ENCODE peak calls at places on chromosomes 12 and 14, in eight cellular contexts. Z is A549, N is upper lobe of left lung, P is stomach, X is tibial nerve, B is transverse colon, H is HepG2, Q is SK-N-SH. I is an unnamed sample. For H3K9me3, the result is how much of the 10 kb centered on the place peaks cover.

GRCh38 chr14:72479471-72479931 is 414.4 kb downstream of the DPF3 start:
- DNase-seq in Z (no peak), N (no peak), P (no peak), X (no peak), B (no peak), H (no peak), Q (no peak), I (no peak)

GRCh38 chr12:124626841-124627502 is 59.6 kb upstream of the NCOR2 start:
- DNase-seq in Z (no peak), N (no peak), P (peak), X (peak), B (no peak), H (no peak), Q (no peak), I (peak)

GRCh38 chr12:56362130-56363059 is at the start of gene APOF:
- DNase-seq in Z (no peak), N (no peak), P (no peak), X (no peak), B (no peak), H (peak), Q (no peak), I (peak)

GRCh38 chr14:97283450-97284230 is 486.5 kb downstream of the VRK1 start:
- DNase-seq in Z (no peak), N (no peak), P (no peak), X (no peak), B (no peak), H (no peak), Q (no peak), I (no peak)

GRCh38 chr12:52168019-52168717 is 23.6 kb downstream of the KRT80 start:
- DNase-seq in Z (peak), N (no peak), P (peak), X (no peak), B (peak), H (peak), Q (no peak), I (no peak)

GRCh38 chr14:100361626-100362025 is 38.5 kb downstream of the SLC25A47 start:
- DNase-seq in Z (no peak), N (no peak), P (no peak), X (no peak), B (no peak), H (no peak), Q (no peak), I (no peak)

GRCh38 chr14:93742761-93743160 is 45.5 kb downstream of the PRIMA1 start:
- DNase-seq in Z (no peak), N (no peak), P (no peak), X (no peak), B (no peak), H (no peak), Q (no peak), I (no peak)

GRCh38 chr14:95200404-95200803 is 43.1 kb upstream of the DICER1 start:
- DNase-seq in Z (no peak), N (peak), P (no peak), X (no peak), B (no peak), H (no peak), Q (no peak), I (no peak)

GRCh38 chr14:78519863-78520262 is 349.7 kb downstream of the NRXN3 start:
- DNase-seq in Z (no peak), N (no peak), P (no peak), X (no peak), B (peak), H (peak), Q (no peak), I (no peak)

GRCh38 chr14:100131181-100131580 is 28.3 kb downstream of the DEGS2 start:
- DNase-seq in Z (no peak), N (no peak), P (peak), X (no peak), B (peak), H (peak), Q (no peak), I (no peak)

GRCh38 chr12:66194122-66194521 is 5.1 kb downstream of the IRAK3 start:
- DNase-seq in Z (no peak), N (no peak), P (no peak), X (no peak), B (no peak), H (no peak), Q (no peak), I (no peak)

GRCh38 chr12:71763682-71764379 is 9.2 kb downstream of the RAB21 start:
- DNase-seq in Z (no peak), N (no peak), P (no peak), X (no peak), B (no peak), H (no peak), Q (no peak), I (no peak)

GRCh38 chr14:64645220-64645891 is 58.9 kb upstream of the PLEKHG3 start:
- DNase-seq in Z (peak), N (no peak), P (no peak), X (no peak), B (no peak), H (peak), Q (no peak), I (peak)

GRCh38 chr14:90513151-90514014 is 116.6 kb downstream of the CALM1 start:
- DNase-seq in Z (peak), N (peak), P (peak), X (peak), B (peak), H (peak), Q (no peak), I (peak)

GRCh38 chr12:75699728-75700496 is 188.5 kb upstream of the KRR1 start:
- DNase-seq in Z (no peak), N (no peak), P (no peak), X (no peak), B (no peak), H (no peak), Q (no peak), I (no peak)

GRCh38 chr12:49969027-49969426 is 3.7 kb upstream of the AQP6 start:
- DNase-seq in Z (no peak), N (no peak), P (no peak), X (no peak), B (no peak), H (no peak), Q (peak), I (peak)

GRCh38 chr12:42963993-42964392 is 374.4 kb upstream of the PRICKLE1 start:
- DNase-seq in Z (no peak), N (no peak), P (no peak), X (no peak), B (no peak), H (no peak), Q (no peak), I (no peak)

GRCh38 chr12:109873653-109874052 is 6.7 kb downstream of the GLTP start:
- DNase-seq in Z (no peak), N (no peak), P (no peak), X (no peak), B (peak), H (no peak), Q (no peak), I (no peak)

GRCh38 chr14:99853206-99853605 is 60.0 kb downstream of the EML1 start:
- DNase-seq in Z (no peak), N (peak), P (no peak), X (no peak), B (no peak), H (no peak), Q (peak), I (no peak)

GRCh38 chr14:64186231-64187129 is 107.7 kb downstream of the ESR2 start:
- DNase-seq in Z (no peak), N (no peak), P (peak), X (no peak), B (no peak), H (no peak), Q (no peak), I (no peak)

GRCh38 chr12:6923003-6923732 is 4.6 kb upstream of the ATN1 start:
- DNase-seq in Z (no peak), N (no peak), P (no peak), X (no peak), B (no peak), H (no peak), Q (no peak), I (peak)

GRCh38 chr12:14135996-14136395 is 154.6 kb upstream of the GRIN2B start:
- DNase-seq in Z (no peak), N (no peak), P (no peak), X (no peak), B (no peak), H (no peak), Q (no peak), I (no peak)

GRCh38 chr14:68692916-68693771 is 99.7 kb downstream of the ZFP36L1 start:
- DNase-seq in Z (no peak), N (no peak), P (no peak), X (no peak), B (no peak), H (no peak), Q (no peak), I (peak)

GRCh38 chr14:68952544-68953535 is 26.3 kb downstream of the ACTN1 start:
- DNase-seq in Z (no peak), N (no peak), P (no peak), X (no peak), B (no peak), H (no peak), Q (peak), I (peak)

GRCh38 chr12:124605150-124605549 is 37.7 kb upstream of the NCOR2 start:
- DNase-seq in Z (no peak), N (no peak), P (no peak), X (no peak), B (no peak), H (no peak), Q (no peak), I (no peak)

GRCh38 chr12:4438834-4439596 is 6.6 kb downstream of the FGF6 start:
- DNase-seq in Z (no peak), N (no peak), P (no peak), X (no peak), B (no peak), H (no peak), Q (no peak), I (no peak)

GRCh38 chr12:16016748-16017147 is 105.6 kb downstream of the DERA start:
- DNase-seq in Z (no peak), N (no peak), P (no peak), X (no peak), B (no peak), H (no peak), Q (no peak), I (no peak)

GRCh38 chr12:16019131-16019530 is 108.0 kb downstream of the DERA start:
- DNase-seq in Z (no peak), N (no peak), P (no peak), X (no peak), B (no peak), H (no peak), Q (no peak), I (no peak)

GRCh38 chr12:16020034-16020433 is 108.9 kb downstream of the DERA start:
- DNase-seq in Z (no peak), N (no peak), P (no peak), X (no peak), B (no peak), H (no peak), Q (no peak), I (no peak)

GRCh38 chr12:16021666-16022065 is 110.5 kb downstream of the DERA start:
- DNase-seq in Z (no peak), N (no peak), P (no peak), X (no peak), B (no peak), H (no peak), Q (no peak), I (no peak)

GRCh38 chr12:16021026-16021425 is 109.9 kb downstream of the DERA start:
- DNase-seq in Z (no peak), N (no peak), P (no peak), X (no peak), B (no peak), H (no peak), Q (no peak), I (no peak)
- H3K9me3 ChIP-seq in Z (under half), N (under half), P (under half), X (under half), B (under half), H (under half), Q (under half), I (under half)

GRCh38 chr14:98704441-98704840 is 567.6 kb downstream of the BCL11B start:
- DNase-seq in Z (no peak), N (no peak), P (no peak), X (no peak), B (peak), H (no peak), Q (no peak), I (no peak)
- TF ChIP-seq EP300 in Z (no peak), N (no peak), P (no peak), X (no peak), B (no peak), H (no peak), Q (no peak), I (no peak)

DNA sequence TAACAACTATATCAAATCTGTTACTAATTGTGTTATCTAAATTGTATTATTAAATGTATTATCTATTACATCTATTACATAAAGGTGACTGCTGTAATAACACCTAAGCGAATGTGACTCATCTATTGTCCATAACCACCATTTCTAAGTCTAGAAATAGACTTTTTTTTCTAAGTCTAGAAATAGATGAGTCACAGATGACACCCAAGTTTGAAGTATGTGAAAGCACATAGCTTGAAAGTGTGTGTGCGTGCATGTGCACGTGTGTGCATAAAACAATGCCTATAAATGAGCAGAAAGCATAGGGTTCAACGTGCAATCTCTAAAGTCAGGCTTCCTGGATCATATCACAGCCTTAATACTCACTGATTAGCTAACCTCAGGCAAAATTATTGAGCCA is 451.3 kb upstream of the USP15 start:
- DNase-seq in Z (no peak), N (no peak), P (no peak), X (no peak), B (no peak), H (no peak), Q (no peak), I (no peak)
- H3K9me3 ChIP-seq in Z (under half), N (under half), P (under half), X (under half), B (under half), H (under half), Q (under half), I (under half)

GRCh38 chr12:54759751-54760150 is 94.6 kb upstream of the MUCL1 start:
- DNase-seq in Z (peak), N (no peak), P (no peak), X (no peak), B (no peak), H (peak), Q (no peak), I (no peak)
- TF ChIP-seq EP300 in Z (no peak), N (no peak), P (no peak), X (no peak), B (no peak), H (no peak), Q (no peak), I (no peak)

DNA sequence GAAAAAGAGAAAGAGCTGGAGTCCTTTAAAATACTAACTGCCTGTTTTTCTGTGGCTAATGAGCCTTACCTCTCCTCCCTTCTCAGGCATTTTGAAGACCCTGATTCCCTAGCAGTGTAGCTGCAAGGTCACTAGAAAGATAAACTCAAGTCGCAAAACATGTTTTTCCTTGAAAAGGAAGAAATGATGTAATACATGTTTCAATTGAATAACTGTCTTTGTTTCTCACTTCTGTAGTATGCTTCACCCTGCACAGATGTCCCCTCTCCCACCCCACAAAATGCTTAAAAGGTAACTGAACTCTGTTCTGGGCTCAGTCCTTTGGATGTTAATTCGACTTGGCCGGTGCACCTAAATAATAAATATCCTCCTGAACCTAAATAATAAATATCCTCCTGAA is 1350.3 kb downstream of the TMEM121 start:
- DNase-seq in Z (no peak), N (no peak), P (no peak), X (no peak), B (no peak), H (no peak), Q (no peak), I (no peak)
- H3K9me3 ChIP-seq in Z (under half), N (under half), P (under half), X (under half), B (under half), H (under half), Q (under half), I (under half)

GRCh38 chr12:93292213-93292612 is 85.5 kb upstream of the NUDT4 start:
- DNase-seq in Z (no peak), N (no peak), P (no peak), X (no peak), B (no peak), H (no peak), Q (no peak), I (no peak)
- TF ChIP-seq EP300 in Z (no peak), N (no peak), P (no peak), X (no peak), B (no peak), H (no peak), Q (no peak), I (no peak)

DNA sequence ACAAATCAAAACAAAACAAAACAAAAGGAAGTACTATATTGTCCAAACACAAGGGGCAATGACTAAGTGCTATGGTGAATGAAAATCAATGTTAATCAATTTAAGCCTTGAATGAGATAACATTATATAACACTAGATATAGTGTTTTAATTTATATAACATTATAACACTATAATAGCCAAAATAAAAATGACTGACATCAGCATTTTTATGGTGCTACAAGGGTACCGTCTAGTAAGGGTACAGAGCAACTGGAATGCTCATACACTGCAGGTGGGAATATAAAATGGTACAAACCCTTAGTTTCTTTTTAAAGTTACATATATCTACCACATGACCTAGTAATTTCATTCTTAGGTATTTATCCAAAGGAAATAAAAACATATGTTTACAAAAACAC is 5.7 kb downstream of the NEDD8 start:
- DNase-seq in Z (no peak), N (no peak), P (no peak), X (no peak), B (no peak), H (no peak), Q (no peak), I (no peak)
- H3K9me3 ChIP-seq in Z (under half), N (under half), P (under half), X (under half), B (under half), H (under half), Q (under half), I (under half)

I was measured in sigmoid colon.